ENCODE peak calls at places on chromosomes 4 and X, in seven cellular contexts. P, M, A, H, I, E and D are unnamed samples.

GRCh38 chr4:183099537-183100297 is 660 bp downstream of the WWC2 start:
- DNase-seq in P (peak; percentile 68), M (no peak), A (no peak), H (peak; percentile 67), I (peak; percentile 39), E (peak; percentile 28), D (peak; percentile 38)

GRCh38 chrX:54484666-54485065 is 11.4 kb downstream of the FGD1 start:
- DNase-seq in P (no peak), M (no peak), A (no peak), H (no peak), I (peak; percentile 7), E (no peak), D (no peak)

GRCh38 chr4:76582074-76582816 is 147.2 kb downstream of the SHROOM3 start:
- DNase-seq in P (no peak), M (no peak), A (no peak), H (no peak), I (no peak), E (no peak), D (no peak)

GRCh38 chrX:150473371-150473770 is 95.0 kb upstream of the MTM1 start:
- DNase-seq in P (no peak), M (no peak), A (no peak), H (no peak), I (no peak), E (no peak), D (no peak)

GRCh38 chr4:159191989-159192388 is 89.1 kb downstream of the RAPGEF2 start:
- DNase-seq in P (peak; percentile 85), M (peak; percentile 88), A (no peak), H (no peak), I (peak; percentile 47), E (peak; percentile 87), D (peak; percentile 31)

GRCh38 chrX:56812515-56813105 is 83.6 kb downstream of the NBDY start:
- DNase-seq in P (peak; percentile 83), M (no peak), A (no peak), H (no peak), I (peak; percentile 30), E (no peak), D (peak; percentile 4)

GRCh38 chr4:73404457-73404856 is 370 bp downstream of the ALB start:
- DNase-seq in P (no peak), M (no peak), A (no peak), H (no peak), I (no peak), E (no peak), D (no peak)

GRCh38 chr4:142743071-142743825 is 102.9 kb downstream of the INPP4B start:
- DNase-seq in P (no peak), M (peak; percentile 83), A (no peak), H (no peak), I (peak; percentile 4), E (peak; percentile 49), D (peak; percentile 84)

GRCh38 chr4:56118055-56118454 is 169.3 kb downstream of the CEP135 start:
- DNase-seq in P (no peak), M (no peak), A (no peak), H (no peak), I (no peak), E (no peak), D (no peak)

GRCh38 chr4:11106769-11107168 is 321.9 kb downstream of the HS3ST1 start:
- DNase-seq in P (peak; percentile 64), M (peak; percentile 4), A (no peak), H (no peak), I (no peak), E (peak; percentile 5), D (no peak)

GRCh38 chr4:147548251-147548650 is 67.4 kb downstream of the EDNRA start:
- DNase-seq in P (no peak), M (peak; percentile 23), A (no peak), H (no peak), I (no peak), E (no peak), D (no peak)

GRCh38 chr4:95674451-95675095 is 125.8 kb upstream of the UNC5C start:
- DNase-seq in P (peak; percentile 17), M (no peak), A (no peak), H (no peak), I (no peak), E (no peak), D (peak; percentile 9)

GRCh38 chr4:6580353-6580752 is 5.4 kb downstream of the MAN2B2 start:
- DNase-seq in P (no peak), M (no peak), A (no peak), H (no peak), I (no peak), E (no peak), D (no peak)

GRCh38 chrX:128078545-128078944 is 26.3 kb upstream of the ACTRT1 start:
- DNase-seq in P (no peak), M (no peak), A (no peak), H (no peak), I (no peak), E (no peak), D (no peak)

GRCh38 chr4:140252742-140253555 is 99.0 kb upstream of the MAML3 start:
- DNase-seq in P (peak; percentile 87), M (peak; percentile 73), A (peak; percentile 19), H (peak; percentile 82), I (peak; percentile 88), E (peak; percentile 48), D (peak; percentile 93)

GRCh38 chrX:155027509-155028066 is 944 bp downstream of the FUNDC2 start:
- DNase-seq in P (peak; percentile 71), M (peak; percentile 77), A (peak; percentile 29), H (no peak), I (peak; percentile 59), E (peak; percentile 85), D (peak; percentile 44)

GRCh38 chrX:10447577-10448214 is 172.7 kb downstream of the MID1 start:
- DNase-seq in P (no peak), M (peak; percentile 72), A (no peak), H (no peak), I (peak; percentile 36), E (peak; percentile 65), D (no peak)

GRCh38 chrX:1545776-1546408 is 8.9 kb upstream of the P2RY8 start:
- DNase-seq in P (no peak), M (no peak), A (no peak), H (no peak), I (no peak), E (no peak), D (no peak)

GRCh38 chr4:18675586-18675985 is 654.0 kb upstream of the LCORL start:
- DNase-seq in P (no peak), M (no peak), A (no peak), H (no peak), I (no peak), E (no peak), D (no peak)